ENCODE peak calls at places on chromosomes 4 and X, in four cellular contexts. B is SK-N-MC; D is activated naive CD4-positive, alpha-beta T cell; W is hepatic stellate cell. V is an unnamed sample.

GRCh38 chr4:140719022-140719421 is 37.2 kb downstream of the TBC1D9 start:
- DNase-seq in W (peak; percentile 9), B (no peak), D (no peak), V (no peak)

GRCh38 chrX:12899506-12899905 is 6.9 kb upstream of the TLR8 start:
- DNase-seq in B (no peak), W (no peak), D (no peak), V (no peak)

GRCh38 chr4:13626492-13627184 is 887 bp downstream of the BOD1L1 start:
- DNase-seq in W (no peak), B (no peak), D (no peak), V (no peak)

GRCh38 chrX:40079572-40079971 is 18.2 kb downstream of the BCOR start:
- DNase-seq in B (no peak), D (no peak), W (no peak), V (no peak)

GRCh38 chrX:72408885-72409284 is 103.2 kb upstream of the CITED1 start:
- DNase-seq in W (no peak), B (no peak), D (no peak), V (no peak)

GRCh38 chr4:121555315-121556107 is 141.3 kb downstream of the ANXA5 start:
- DNase-seq in B (no peak), W (no peak), D (no peak), V (no peak)

GRCh38 chrX:40563784-40564183 is 17.0 kb upstream of the ATP6AP2 start:
- DNase-seq in B (no peak), W (no peak), D (no peak), V (no peak)

GRCh38 chr4:169351860-169352259 is 81.1 kb upstream of the SH3RF1 start:
- DNase-seq in D (no peak), B (no peak), W (no peak), V (no peak)

GRCh38 chrX:124217289-124218251 is 114.9 kb upstream of the TEX13D start:
- DNase-seq in B (no peak), W (no peak), D (peak; percentile 0), V (peak; percentile 54)

GRCh38 chr4:136650541-136651277 is 881.6 kb downstream of the PCDH18 start:
- DNase-seq in B (no peak), W (no peak), D (no peak), V (no peak)

GRCh38 chr4:107122736-107123135 is 86.6 kb upstream of the DKK2 start:
- DNase-seq in D (no peak), B (no peak), W (no peak), V (no peak)

GRCh38 chr4:179095585-179096228 is 1653.5 kb upstream of the AGA start:
- DNase-seq in D (no peak), W (no peak), B (peak; percentile 22), V (no peak)

GRCh38 chr4:8656711-8657380 is 64.3 kb downstream of the CPZ start:
- DNase-seq in B (no peak), D (no peak), W (no peak), V (no peak)

GRCh38 chr4:21655100-21655499 is 293.5 kb downstream of the KCNIP4 start:
- DNase-seq in D (no peak), B (no peak), W (no peak), V (no peak)

GRCh38 chr4:118776166-118776954 is 59.6 kb downstream of the SEC24D start:
- DNase-seq in D (no peak), B (peak; percentile 87), W (no peak), V (no peak)

GRCh38 chrX:124018031-124018430 is 56.5 kb downstream of the STAG2 start:
- DNase-seq in W (no peak), B (no peak), D (no peak), V (peak; percentile 31)

GRCh38 chr4:138111462-138112000 is 130.6 kb downstream of the SLC7A11 start:
- DNase-seq in D (no peak), B (no peak), W (no peak), V (no peak)

GRCh38 chrX:9416562-9417319 is 48.1 kb upstream of the TBL1X start:
- DNase-seq in W (no peak), B (no peak), D (no peak), V (no peak)

GRCh38 chr4:101420661-101421060 is 73.3 kb upstream of the PPP3CA start:
- DNase-seq in W (no peak), D (no peak), B (no peak), V (no peak)

GRCh38 chr4:140137654-140138053 is 16.3 kb downstream of the MAML3 start:
- DNase-seq in W (peak; percentile 16), D (no peak), B (no peak), V (no peak)

GRCh38 chr4:75819121-75819520 is 83.1 kb downstream of the PPEF2 start:
- DNase-seq in B (no peak), D (no peak), W (no peak), V (no peak)

GRCh38 chrX:15745179-15745578 is 7.1 kb downstream of the CA5B start:
- DNase-seq in D (no peak), B (peak; percentile 26), W (no peak), V (no peak)

GRCh38 chr4:98530572-98530971 is 127.8 kb downstream of the TSPAN5 start:
- DNase-seq in B (no peak), W (no peak), D (no peak), V (no peak)

GRCh38 chrX:104211187-104211586 is 43.5 kb downstream of the ESX1 start:
- DNase-seq in B (no peak), W (no peak), D (no peak), V (no peak)

GRCh38 chr4:26346203-26346620 is 25.4 kb downstream of the RBPJ start:
- DNase-seq in W (peak; percentile 53), D (no peak), B (no peak), V (no peak)

GRCh38 chrX:126164689-126165400 is 1.2 kb downstream of the DCAF12L2 start:
- DNase-seq in B (no peak), W (no peak), D (no peak), V (no peak)

GRCh38 chrX:45329217-45329616 is 128.5 kb upstream of the DIPK2B start:
- DNase-seq in D (no peak), B (no peak), W (no peak), V (no peak)

GRCh38 chr4:145132521-145133098 is 34.5 kb downstream of the ABCE1 start:
- DNase-seq in B (peak; percentile 3), W (no peak), D (no peak), V (no peak)

GRCh38 chrX:23332101-23332887 is 2.4 kb upstream of the PTCHD1 start:
- DNase-seq in B (no peak), D (no peak), W (no peak), V (no peak)

V was measured in naive thymus-derived CD8-positive, alpha-beta T cell.